ENCODE peak calls at places on chromosome 21, in five cellular contexts. R is nucleus accumbens; Y is OCI-LY7; L is stimulated activated CD8-positive, alpha-beta memory T cell treated with anti-CD3 and anti-CD28 coated beads, Interleukin-15, amount 100 ng/mL, for 1 hour; D is pancreas. O is an unnamed sample.

GRCh38 chr21:45831991-45832740 is 149.4 kb upstream of the COL6A1 start:
- DNase-seq in D (no peak), L (no peak), Y (no peak), R (no peak), O (no peak)

GRCh38 chr21:39452965-39453332 is 1.2 kb downstream of the SH3BGR start:
- DNase-seq in D (no peak), L (no peak), R (peak), Y (no peak), O (no peak)

GRCh38 chr21:33968082-33968997 is 52.7 kb upstream of the ATP5PO start:
- DNase-seq in D (no peak), L (no peak), Y (peak), R (no peak), O (no peak)

GRCh38 chr21:31682625-31683024 is 23.1 kb downstream of the SOD1 start:
- DNase-seq in R (no peak), L (no peak), D (no peak), Y (no peak), O (no peak)

GRCh38 chr21:45004481-45005263 is 64.8 kb downstream of the SLX9 start:
- DNase-seq in D (no peak), L (no peak), Y (no peak), R (no peak), O (peak)

GRCh38 chr21:28742527-28742926 is 250.2 kb downstream of the LTN1 start:
- DNase-seq in Y (no peak), D (no peak), R (no peak), L (no peak), O (no peak)

GRCh38 chr21:14078746-14079375 is 131.9 kb downstream of the LIPI start:
- DNase-seq in D (no peak), L (no peak), Y (no peak), R (no peak), O (no peak)

GRCh38 chr21:15088483-15088882 is 23.7 kb upstream of the NRIP1 start:
- DNase-seq in D (no peak), R (no peak), Y (no peak), L (no peak), O (no peak)

GRCh38 chr21:25862596-25862995 is 127.8 kb downstream of the GABPA start:
- DNase-seq in R (no peak), Y (peak), L (no peak), D (no peak), O (no peak)

GRCh38 chr21:36756527-36756926 is 57.6 kb downstream of the SIM2 start:
- DNase-seq in D (no peak), R (peak), L (no peak), Y (no peak), O (no peak)